ENCODE peak calls at places on chromosomes 16 and 17, in nine cellular contexts. P is A673, B is tibial artery, V is lower lobe of right lung, E is GM23338, Z is PC-9, U is lung, D is body of pancreas, S is IMR-90. W is an unnamed sample. For H3K36me3, the result is how much of the 10 kb centered on the place peaks cover.

GRCh38 chr16:53282975-53283946 is 151.0 kb upstream of the RBL2 start:
- DNase-seq in P (peak), B (no peak), V (no peak), E (peak), Z (no peak), U (no peak), D (no peak), S (peak), W (peak)

GRCh38 chr17:82883461-82884031 is 43.7 kb upstream of the ZNF750 start:
- DNase-seq in P (no peak), B (no peak), V (no peak), E (no peak), Z (no peak), U (no peak), D (no peak), S (no peak), W (no peak)

GRCh38 chr17:67392111-67392510 is 15.0 kb downstream of the PITPNC1 start:
- DNase-seq in P (no peak), B (no peak), V (no peak), E (no peak), Z (no peak), U (no peak), D (no peak), S (no peak), W (no peak)

GRCh38 chr17:7380855-7381683 is at the start of gene TNK1:
- DNase-seq in P (no peak), B (no peak), V (peak), E (peak), Z (peak), U (peak), D (peak), S (no peak), W (peak)

GRCh38 chr17:72693147-72693878 is 399.2 kb downstream of the SLC39A11 start:
- DNase-seq in P (no peak), B (no peak), V (no peak), E (no peak), Z (no peak), U (no peak), D (no peak), S (no peak), W (no peak)

GRCh38 chr17:1294157-1294717 is 14.8 kb downstream of the TRARG1 start:
- DNase-seq in P (no peak), B (no peak), V (no peak), E (no peak), Z (no peak), U (no peak), D (peak), S (no peak), W (no peak)

GRCh38 chr17:2071421-2072281 is 16.7 kb downstream of the HIC1 start:
- DNase-seq in P (no peak), B (no peak), V (peak), E (no peak), Z (no peak), U (no peak), D (no peak), S (peak), W (no peak)

GRCh38 chr16:27123795-27124194 is 57.1 kb downstream of the C16orf82 start:
- DNase-seq in P (no peak), B (no peak), V (no peak), E (no peak), Z (no peak), U (no peak), D (no peak), S (peak), W (no peak)

GRCh38 chr16:58418601-58419000 is 26.3 kb downstream of the GINS3 start:
- DNase-seq in P (no peak), B (no peak), V (no peak), E (no peak), Z (peak), U (no peak), D (no peak), S (peak), W (no peak)

GRCh38 chr16:70331588-70332358 is 14.9 kb upstream of the DDX19A start:
- DNase-seq in P (peak), B (no peak), V (no peak), E (peak), Z (peak), U (no peak), D (no peak), S (no peak), W (no peak)

GRCh38 chr16:85117418-85117817 is 5.1 kb upstream of the CIBAR2 start:
- DNase-seq in P (no peak), B (no peak), V (no peak), E (no peak), Z (no peak), U (no peak), D (no peak), S (no peak), W (no peak)

GRCh38 chr17:72005332-72006163 is 115.3 kb upstream of the SOX9 start:
- DNase-seq in P (no peak), B (no peak), V (no peak), E (no peak), Z (no peak), U (no peak), D (no peak), S (no peak), W (no peak)

GRCh38 chr17:7705269-7706255 is 560 bp downstream of the EFNB3 start:
- DNase-seq in P (no peak), B (no peak), V (no peak), E (peak), Z (no peak), U (no peak), D (no peak), S (no peak), W (no peak)

GRCh38 chr17:9230346-9230745 is 209.0 kb downstream of the NTN1 start:
- DNase-seq in P (no peak), B (no peak), V (no peak), E (no peak), Z (no peak), U (no peak), D (no peak), S (peak), W (no peak)

GRCh38 chr16:23803591-23804123 is 32.1 kb upstream of the PRKCB start:
- DNase-seq in P (peak), B (no peak), V (peak), E (peak), Z (peak), U (peak), D (peak), S (peak), W (peak)

GRCh38 chr17:68431661-68432071 is 25.6 kb downstream of the WIPI1 start:
- DNase-seq in P (peak), B (peak), V (no peak), E (peak), Z (no peak), U (no peak), D (no peak), S (peak), W (peak)

GRCh38 chr17:33667052-33667509 is 374.0 kb upstream of the ASIC2 start:
- DNase-seq in P (no peak), B (no peak), V (no peak), E (no peak), Z (no peak), U (no peak), D (no peak), S (no peak), W (peak)

GRCh38 chr17:75289832-75290337 is 652 bp upstream of the SLC25A19 start:
- DNase-seq in P (peak), B (peak), V (peak), E (peak), Z (no peak), U (no peak), D (peak), S (peak), W (peak)

GRCh38 chr17:35973333-35974260 is 7.7 kb downstream of the CCL16 start:
- DNase-seq in P (no peak), B (no peak), V (no peak), E (no peak), Z (no peak), U (no peak), D (peak), S (peak), W (peak)

GRCh38 chr17:57767561-57767960 is 22.5 kb upstream of the CCDC182 start:
- DNase-seq in P (no peak), B (no peak), V (no peak), E (peak), Z (no peak), U (no peak), D (no peak), S (no peak), W (no peak)

GRCh38 chr17:5854871-5855554 is 215.2 kb upstream of the WSCD1 start:
- DNase-seq in P (no peak), B (no peak), V (no peak), E (no peak), Z (no peak), U (no peak), D (no peak), S (no peak), W (no peak)

GRCh38 chr17:2394775-2395191 is 6.1 kb downstream of the MNT start:
- DNase-seq in P (no peak), B (no peak), V (no peak), E (no peak), Z (no peak), U (no peak), D (no peak), S (no peak), W (no peak)

GRCh38 chr16:55671974-55672280 is 16.1 kb downstream of the SLC6A2 start:
- DNase-seq in P (no peak), B (peak), V (no peak), E (no peak), Z (no peak), U (no peak), D (no peak), S (no peak), W (no peak)

GRCh38 chr17:26809033-26809432 is 484.9 kb upstream of the WSB1 start:
- DNase-seq in P (no peak), B (no peak), V (no peak), E (no peak), Z (no peak), U (no peak), D (no peak), S (peak), W (peak)

GRCh38 chr17:61007980-61008379 is 330.3 kb downstream of the BCAS3 start:
- DNase-seq in P (no peak), B (no peak), V (no peak), E (peak), Z (no peak), U (no peak), D (no peak), S (no peak), W (no peak)

GRCh38 chr16:3822366-3823045 is 58.0 kb downstream of the CREBBP start:
- DNase-seq in P (no peak), B (no peak), V (no peak), E (no peak), Z (no peak), U (no peak), D (no peak), S (peak), W (peak)

GRCh38 chr17:18361837-18362380 is 1.4 kb downstream of the SHMT1 start:
- DNase-seq in P (no peak), B (no peak), V (no peak), E (no peak), Z (no peak), U (no peak), D (no peak), S (no peak), W (no peak)

GRCh38 chr17:71237903-71238538 is 882.8 kb upstream of the SOX9 start:
- DNase-seq in P (peak), B (no peak), V (no peak), E (no peak), Z (no peak), U (no peak), D (no peak), S (peak), W (peak)

GRCh38 chr16:29315046-29315445 is 91.5 kb downstream of the NPIPB11 start:
- DNase-seq in P (no peak), B (no peak), V (no peak), E (no peak), Z (no peak), U (no peak), D (no peak), S (peak), W (no peak)

GRCh38 chr16:86555763-86556130 is 712 bp upstream of the MTHFSD start:
- DNase-seq in P (no peak), B (no peak), V (no peak), E (peak), Z (no peak), U (no peak), D (no peak), S (no peak), W (no peak)

GRCh38 chr16:3879887-3880564 is 487 bp downstream of the CREBBP start:
- DNase-seq in P (peak), B (peak), V (peak), E (peak), Z (peak), U (peak), D (peak), S (peak), W (no peak)

GRCh38 chr16:85234310-85235235 is 122.3 kb upstream of the CIBAR2 start:
- DNase-seq in P (peak), B (peak), V (peak), E (peak), Z (peak), U (peak), D (peak), S (peak), W (no peak)

GRCh38 chr16:67563708-67564468 is 1.6 kb downstream of the CTCF start:
- DNase-seq in P (peak), B (peak), V (peak), E (peak), Z (peak), U (peak), D (peak), S (peak), W (peak)

DNA sequence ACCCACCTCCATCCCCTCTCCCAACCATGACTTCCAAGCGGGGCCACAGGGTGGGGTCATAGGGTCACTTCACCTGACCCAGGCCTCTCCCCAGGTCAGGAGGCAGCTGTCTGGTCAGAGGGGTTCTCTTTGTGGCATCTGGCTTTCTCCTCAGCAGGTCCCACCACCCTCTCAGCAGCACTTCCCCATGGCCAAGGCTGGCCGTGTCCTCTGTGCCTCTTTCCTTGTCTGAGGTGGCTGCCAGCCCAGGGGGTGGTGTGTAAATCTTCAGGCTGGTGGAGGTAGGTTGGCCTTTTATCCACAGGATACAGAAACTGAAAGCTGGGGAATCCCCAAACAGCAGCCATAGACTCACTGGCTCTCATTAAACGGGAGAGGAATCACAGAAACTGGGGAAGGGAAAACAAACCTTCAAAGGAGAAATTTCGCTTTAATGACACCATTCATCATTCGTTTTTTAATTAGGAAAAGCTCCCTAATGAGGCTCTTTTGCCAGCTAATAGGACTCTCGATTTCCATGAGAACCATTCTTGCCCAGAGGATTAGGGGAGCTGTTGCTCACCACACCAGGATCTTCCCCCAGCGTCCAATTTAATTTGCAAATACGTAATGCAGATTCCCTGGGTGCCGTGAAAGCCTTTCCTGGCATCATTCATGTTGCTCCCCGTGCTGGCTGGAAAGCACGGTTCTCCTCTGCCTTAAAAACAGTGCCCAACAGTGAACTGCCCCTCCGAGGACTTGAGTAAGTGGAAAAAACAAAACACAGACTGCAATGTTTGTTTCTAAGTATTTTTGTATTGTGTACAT is 18.0 kb downstream of the C17orf75 start:
- DNase-seq in P (no peak), B (no peak), V (no peak), E (no peak), Z (no peak), U (no peak), D (peak), S (peak), W (peak)
- TF ChIP-seq CTCF in P (no peak), B (no peak), V (no peak), E (no peak), Z (no peak), U (no peak), D (no peak), S (no peak), W (no peak)

DNA sequence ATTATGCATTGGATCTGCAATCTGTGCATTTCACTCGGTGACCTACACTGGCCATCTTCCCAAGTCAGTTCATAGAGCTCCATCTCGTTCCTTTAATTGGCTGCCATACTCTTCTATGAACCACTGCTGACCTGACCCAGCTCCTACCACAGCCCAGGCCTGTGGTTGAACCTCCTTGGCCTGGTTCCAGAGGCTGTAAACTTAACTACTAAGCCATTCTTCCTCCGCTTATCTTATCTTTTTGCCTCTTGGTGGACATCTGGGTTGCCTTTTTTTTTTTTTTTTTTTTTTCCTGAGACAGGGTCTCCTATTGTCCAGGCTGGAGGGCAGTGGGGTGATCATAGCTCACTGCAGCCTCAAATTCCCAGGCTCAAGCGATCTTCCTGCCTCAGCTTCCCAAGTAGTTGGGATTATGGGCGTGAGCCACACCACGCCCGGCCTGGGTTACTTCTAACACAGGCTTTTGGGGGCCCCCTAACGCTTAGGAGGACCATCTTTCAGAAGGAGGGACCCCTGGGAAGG is 18.3 kb downstream of the COQ7 start:
- DNase-seq in P (no peak), B (no peak), V (no peak), E (no peak), Z (no peak), U (no peak), D (peak), S (no peak), W (no peak)
- H3K4me3 ChIP-seq in P (peak), B (no peak), V (peak), E (peak), Z (no peak), U (no peak), D (no peak), S (no peak), W (no peak)

DNA sequence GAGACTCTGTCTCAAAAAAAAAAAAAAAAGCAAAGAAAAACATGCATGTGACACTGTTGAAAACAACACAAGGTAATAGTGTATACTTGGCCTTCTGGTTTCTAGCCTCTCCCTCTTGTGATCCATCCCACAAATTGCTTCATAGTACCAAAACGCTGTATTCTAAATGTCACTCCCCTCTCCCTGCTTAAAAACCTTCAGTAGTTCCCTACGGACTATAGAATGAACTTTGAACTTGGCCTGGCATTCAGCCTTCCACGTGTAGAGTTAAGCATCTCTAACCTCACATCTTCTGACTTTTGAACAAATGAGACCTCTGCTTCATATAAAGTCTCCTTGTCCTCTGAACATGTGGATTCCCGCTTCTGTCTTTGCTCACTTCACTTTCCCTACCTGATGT is 5.1 kb downstream of the ZNF821 start:
- DNase-seq in P (no peak), B (no peak), V (no peak), E (no peak), Z (no peak), U (no peak), D (no peak), S (no peak), W (no peak)
- H3K36me3 ChIP-seq in P (under half), B (under half), V (under half), E (under half), Z (under half), U (under half), D (under half), S (under half), W (under half)

GRCh38 chr17:49227436-49228261 is 2.9 kb downstream of the PHOSPHO1 start:
- DNase-seq in P (peak), B (peak), V (peak), E (peak), Z (peak), U (peak), D (peak), S (peak), W (peak)
- TF ChIP-seq CTCF in P (peak), B (peak), V (peak), E (peak), Z (peak), U (peak), D (peak), S (peak), W (peak)